ENCODE peak calls at places on chromosome 18, in seven cellular contexts. L is transverse colon, Y is tibial nerve, M is spleen, O is uterus, Z is esophagus muscularis mucosa, K is A549. C is an unnamed sample.

GRCh38 chr18:54129448-54130134 is 94.9 kb downstream of the MBD2 start:
- DNase-seq in Z (no peak), L (no peak), Y (no peak), M (no peak), O (no peak), K (no peak), C (no peak)

GRCh38 chr18:77061946-77062517 is 70.6 kb downstream of the MBP start:
- DNase-seq in M (peak), K (no peak), Z (no peak), Y (no peak), L (no peak), O (no peak), C (no peak)

GRCh38 chr18:68763082-68763481 is 34.8 kb upstream of the CCDC102B start:
- DNase-seq in Z (no peak), O (no peak), K (no peak), M (no peak), Y (no peak), L (no peak), C (no peak)

GRCh38 chr18:27728659-27729058 is 448.3 kb downstream of the CDH2 start:
- DNase-seq in Z (no peak), K (no peak), M (no peak), L (no peak), O (no peak), Y (no peak), C (no peak)

GRCh38 chr18:51226068-51226467 is 28.6 kb upstream of the MEX3C start:
- DNase-seq in K (no peak), M (no peak), Z (no peak), Y (no peak), O (no peak), L (no peak), C (no peak)

GRCh38 chr18:13011719-13012118 is 20.6 kb downstream of the CEP192 start:
- DNase-seq in K (no peak), Z (no peak), Y (no peak), L (no peak), M (no peak), O (no peak), C (no peak)

GRCh38 chr18:44729631-44730101 is 49.0 kb downstream of the SETBP1 start:
- DNase-seq in L (no peak), O (no peak), K (no peak), M (peak), Z (no peak), Y (no peak), C (no peak)

GRCh38 chr18:52747869-52748268 is 407.9 kb downstream of the DCC start:
- DNase-seq in O (no peak), K (no peak), L (no peak), Y (no peak), M (peak), Z (no peak), C (no peak)

GRCh38 chr18:62131305-62131909 is 55.4 kb downstream of the PIGN start:
- DNase-seq in Y (no peak), Z (no peak), K (peak), O (peak), L (peak), M (no peak), C (no peak)

GRCh38 chr18:23828426-23828825 is 139.2 kb downstream of the LAMA3 start:
- DNase-seq in L (no peak), K (peak), Z (peak), M (no peak), O (no peak), Y (no peak), C (no peak)

GRCh38 chr18:76098728-76099514 is 396.1 kb downstream of the ZNF516 start:
- DNase-seq in L (no peak), K (no peak), Z (no peak), O (no peak), M (no peak), Y (no peak), C (no peak)

GRCh38 chr18:21897811-21898210 is 157.2 kb downstream of the MIB1 start:
- DNase-seq in L (peak), O (no peak), Y (no peak), K (peak), M (no peak), Z (no peak), C (no peak)

GRCh38 chr18:31946305-31947046 is 3.5 kb upstream of the TRAPPC8 start:
- DNase-seq in Y (no peak), Z (no peak), L (no peak), M (no peak), K (no peak), O (no peak), C (peak)

GRCh38 chr18:31943895-31944816 is 1.2 kb upstream of the TRAPPC8 start:
- DNase-seq in O (no peak), K (no peak), Y (no peak), M (no peak), L (no peak), Z (no peak), C (no peak)

GRCh38 chr18:31941010-31941809 is 1.7 kb downstream of the TRAPPC8 start:
- DNase-seq in Z (no peak), O (no peak), M (no peak), L (no peak), K (no peak), Y (no peak), C (no peak)

GRCh38 chr18:31942301-31942998 is 478 bp downstream of the TRAPPC8 start:
- DNase-seq in K (peak), O (no peak), M (peak), Z (no peak), Y (no peak), L (peak), C (peak)

GRCh38 chr18:31942999-31943894 is at the start of gene TRAPPC8:
- DNase-seq in M (peak), O (peak), L (peak), Z (peak), Y (peak), K (peak), C (peak)
- TF ChIP-seq POLR2A in M (peak), O (no peak), L (peak), Z (peak), Y (peak), K (peak), C (no peak)

GRCh38 chr18:11991021-11991770 is 9.9 kb downstream of the IMPA2 start:
- DNase-seq in K (no peak), O (no peak), Y (no peak), Z (no peak), M (peak), L (no peak), C (no peak)
- TF ChIP-seq POLR2A in K (no peak), O (no peak), Y (no peak), Z (no peak), M (no peak), L (no peak), C (no peak)

GRCh38 chr18:6281874-6282273 is 132.8 kb downstream of the L3MBTL4 start:
- DNase-seq in K (no peak), Y (no peak), O (no peak), Z (no peak), L (no peak), M (no peak), C (no peak)

GRCh38 chr18:6284300-6284699 is 130.4 kb downstream of the L3MBTL4 start:
- DNase-seq in K (no peak), M (peak), Y (no peak), O (no peak), Z (no peak), L (no peak), C (no peak)

GRCh38 chr18:6280344-6280743 is 134.4 kb downstream of the L3MBTL4 start:
- DNase-seq in L (no peak), Z (no peak), O (no peak), K (no peak), Y (no peak), M (no peak), C (no peak)

GRCh38 chr18:6289454-6290242 is 125.1 kb downstream of the L3MBTL4 start:
- DNase-seq in Y (no peak), L (no peak), M (no peak), O (no peak), K (no peak), Z (no peak), C (no peak)

GRCh38 chr18:6284761-6285160 is 129.9 kb downstream of the L3MBTL4 start:
- DNase-seq in M (peak), Y (no peak), L (no peak), O (no peak), K (no peak), Z (no peak), C (no peak)
- TF ChIP-seq POLR2A in M (no peak), Y (no peak), L (no peak), O (no peak), K (no peak), Z (no peak), C (no peak)

DNA sequence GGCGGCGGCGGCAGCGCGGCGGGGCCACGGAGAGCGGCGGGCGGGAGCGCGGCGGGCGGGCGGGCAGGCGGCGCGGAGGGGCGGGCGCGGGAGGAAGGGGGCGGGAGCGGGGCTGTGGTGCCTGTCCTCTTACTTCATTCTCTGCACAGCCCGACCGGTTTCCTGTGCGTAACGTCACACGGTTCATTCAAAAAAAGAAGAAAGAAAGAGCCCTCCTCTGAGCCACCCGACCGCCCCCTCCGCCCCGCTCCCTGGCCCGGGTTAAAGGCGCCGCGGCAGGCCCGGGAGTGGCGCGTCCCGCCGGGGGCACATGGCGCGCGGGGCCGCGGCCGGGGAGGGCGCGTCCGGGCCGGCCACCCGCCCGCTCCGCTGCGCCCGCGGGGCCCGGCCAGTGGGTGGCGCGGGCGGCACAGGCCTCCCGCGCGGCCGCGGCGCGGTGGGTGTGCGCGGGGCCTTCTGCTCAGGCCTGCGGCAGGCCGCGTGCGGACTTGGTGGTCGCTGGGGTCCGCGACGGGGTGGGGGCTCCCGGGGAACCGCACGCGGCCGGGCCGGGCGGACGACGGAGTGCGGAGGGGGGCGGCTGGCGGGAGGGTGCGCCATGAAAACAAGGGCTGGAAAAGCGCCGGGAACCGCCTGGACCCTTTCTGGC is 596 bp upstream of the BCL2 start:
- DNase-seq in Y (peak), O (peak), Z (peak), K (peak), L (peak), M (peak), C (peak)
- TF ChIP-seq POLR2A in Y (peak), O (peak), Z (no peak), K (no peak), L (peak), M (no peak), C (no peak)

DNA sequence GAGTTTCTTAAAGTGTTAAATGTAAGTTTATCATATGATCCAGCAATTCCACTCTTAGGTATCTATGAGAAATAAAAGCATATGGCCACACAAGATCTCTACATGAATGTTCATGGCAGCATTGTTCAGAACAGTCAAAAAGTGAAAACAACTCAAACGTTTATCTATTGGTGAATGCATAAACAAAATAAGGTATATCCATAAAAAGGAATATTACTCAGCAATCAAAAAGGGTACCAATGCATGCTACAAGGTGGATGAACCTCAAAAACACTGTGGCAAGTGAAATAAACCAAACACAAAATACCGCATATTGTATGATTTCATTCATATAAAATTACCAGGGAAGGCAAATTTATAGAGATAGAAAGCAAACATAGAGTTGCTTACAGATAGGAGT is 337.6 kb downstream of the PIK3C3 start:
- DNase-seq in Z (no peak), O (no peak), K (no peak), M (no peak), L (no peak), Y (no peak), C (no peak)
- TF ChIP-seq POLR2A in Z (no peak), O (no peak), K (no peak), M (no peak), L (no peak), Y (no peak), C (no peak)

GRCh38 chr18:35290070-35290735 is at the start of gene ZSCAN30:
- DNase-seq in L (peak), M (peak), K (peak), Z (peak), Y (peak), O (peak), C (peak)
- TF ChIP-seq POLR2A in L (peak), M (peak), K (peak), Z (no peak), Y (peak), O (peak), C (no peak)

DNA sequence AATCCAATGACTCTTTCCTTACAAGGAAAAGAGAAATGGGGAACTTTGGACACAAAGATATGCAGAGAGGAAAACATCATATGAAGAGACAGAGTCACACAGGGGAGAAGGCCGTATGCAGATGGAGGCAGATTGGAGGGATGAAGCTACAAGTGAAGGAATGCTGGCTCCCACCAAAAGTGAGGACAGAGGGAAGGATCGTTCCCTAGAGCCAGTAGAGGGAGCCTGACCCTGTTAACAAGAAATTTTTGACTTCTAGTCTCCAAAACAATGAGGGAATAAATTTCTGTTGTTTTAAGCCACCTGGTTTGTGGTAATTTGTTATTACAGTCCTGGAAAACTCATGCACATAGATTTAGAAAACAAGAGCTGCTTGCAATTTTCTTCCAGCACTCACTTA is 169.3 kb downstream of the PMAIP1 start:
- DNase-seq in M (no peak), O (no peak), L (no peak), K (no peak), Y (no peak), Z (no peak), C (no peak)
- TF ChIP-seq POLR2A in M (no peak), O (no peak), L (no peak), K (no peak), Y (no peak), Z (no peak), C (no peak)

DNA sequence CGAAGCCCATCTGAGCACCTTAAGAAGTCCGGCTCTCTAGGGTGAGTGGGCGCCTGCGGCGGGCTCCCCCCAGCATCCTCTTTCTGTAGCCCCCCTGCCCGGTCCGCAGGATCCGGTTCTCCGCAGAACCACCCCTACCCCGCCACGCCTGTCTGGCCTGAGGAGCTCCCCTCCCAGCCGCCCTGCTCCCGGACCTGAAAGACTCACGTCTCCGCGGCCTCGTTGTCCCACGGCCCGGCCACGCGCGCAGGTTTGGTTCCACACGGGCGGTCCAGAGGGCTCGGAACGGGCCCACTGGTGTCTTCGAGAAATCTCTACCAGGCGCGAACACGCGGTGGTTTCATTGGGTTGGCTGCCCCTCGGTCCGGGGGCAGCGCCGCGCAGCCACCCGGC is 237 bp downstream of the SLC39A6 start:
- DNase-seq in O (no peak), Y (no peak), Z (no peak), L (no peak), K (no peak), M (no peak), C (no peak)
- TF ChIP-seq POLR2A in O (no peak), Y (no peak), Z (no peak), L (no peak), K (no peak), M (no peak), C (no peak)